ENCODE peak calls at places on chromosomes 6 and 20, in six cellular contexts. T is tibial artery; Z is fibroblast of lung; K is OCI-LY7; D is PC-3; L is CD8-positive, alpha-beta T cell. M is an unnamed sample.

GRCh38 chr6:158328952-158329351 is 16.7 kb downstream of the TULP4 start:
- DNase-seq in T (no peak), Z (no peak), K (peak), D (no peak), L (no peak), M (no peak)

GRCh38 chr6:31175961-31176360 is 5.5 kb upstream of the POU5F1 start:
- DNase-seq in T (no peak), Z (peak), K (no peak), D (no peak), L (no peak), M (peak)

GRCh38 chr6:169099411-169100202 is 154.0 kb downstream of the THBS2 start:
- DNase-seq in T (no peak), Z (peak), K (no peak), D (peak), L (no peak), M (peak)

GRCh38 chr20:56003966-56004365 is 1.4 kb downstream of the CBLN4 start:
- DNase-seq in T (no peak), Z (peak), K (no peak), D (no peak), L (no peak), M (no peak)

GRCh38 chr6:162099685-162100084 is 627.9 kb downstream of the PRKN start:
- DNase-seq in T (no peak), Z (peak), K (no peak), D (peak), L (no peak), M (peak)

GRCh38 chr6:13247627-13248026 is 80.7 kb downstream of the TBC1D7 start:
- DNase-seq in T (no peak), Z (no peak), K (no peak), D (no peak), L (no peak), M (no peak)

GRCh38 chr6:31568537-31568961 is 3.5 kb upstream of the LTA start:
- DNase-seq in T (no peak), Z (no peak), K (peak), D (no peak), L (peak), M (no peak)

GRCh38 chr6:82217014-82217621 is 30.4 kb downstream of the IBTK start:
- DNase-seq in T (no peak), Z (no peak), K (no peak), D (no peak), L (no peak), M (no peak)

GRCh38 chr6:157787080-157787479 is 36.0 kb upstream of the SNX9 start:
- DNase-seq in T (no peak), Z (no peak), K (no peak), D (no peak), L (no peak), M (peak)

GRCh38 chr6:115735610-115736009 is 325.1 kb downstream of the FRK start:
- DNase-seq in T (no peak), Z (no peak), K (no peak), D (no peak), L (no peak), M (no peak)

GRCh38 chr20:13930246-13930645 is 60.2 kb downstream of the SEL1L2 start:
- DNase-seq in T (no peak), Z (no peak), K (no peak), D (peak), L (no peak), M (no peak)

GRCh38 chr6:21753571-21754108 is 160.1 kb downstream of the SOX4 start:
- DNase-seq in T (no peak), Z (peak), K (no peak), D (peak), L (no peak), M (peak)

GRCh38 chr6:20306491-20306890 is 94.2 kb upstream of the MBOAT1 start:
- DNase-seq in T (no peak), Z (no peak), K (no peak), D (peak), L (no peak), M (no peak)

GRCh38 chr6:44257007-44257752 is at the start of gene SLC35B2:
- DNase-seq in T (peak), Z (peak), K (peak), D (peak), L (peak), M (peak)

GRCh38 chr6:132513821-132514545 is 1.1 kb upstream of the STX7 start:
- DNase-seq in T (no peak), Z (peak), K (no peak), D (no peak), L (no peak), M (no peak)

GRCh38 chr20:3330046-3330741 is 77.3 kb downstream of the DNAAF9 start:
- DNase-seq in T (peak), Z (no peak), K (no peak), D (peak), L (no peak), M (peak)

GRCh38 chr20:16243470-16243869 is 329.8 kb downstream of the KIF16B start:
- DNase-seq in T (no peak), Z (no peak), K (peak), D (no peak), L (no peak), M (no peak)

GRCh38 chr20:17610566-17611289 is 40.9 kb downstream of the DSTN start:
- DNase-seq in T (peak), Z (peak), K (no peak), D (no peak), L (peak), M (no peak)

GRCh38 chr6:137271245-137272183 is 52.3 kb upstream of the IFNGR1 start:
- DNase-seq in T (no peak), Z (peak), K (peak), D (peak), L (no peak), M (peak)

GRCh38 chr20:13648291-13648690 is 9.6 kb upstream of the TASP1 start:
- DNase-seq in T (peak), Z (no peak), K (no peak), D (no peak), L (no peak), M (no peak)

GRCh38 chr6:114092943-114093342 is 122.0 kb upstream of the HDAC2 start:
- DNase-seq in T (no peak), Z (no peak), K (no peak), D (no peak), L (no peak), M (no peak)

GRCh38 chr6:133466666-133467065 is 225.5 kb downstream of the EYA4 start:
- DNase-seq in T (no peak), Z (peak), K (no peak), D (no peak), L (no peak), M (peak)

GRCh38 chr20:26163890-26164289 is 467.2 kb upstream of the ZNF337 start:
- DNase-seq in T (no peak), Z (peak), K (no peak), D (peak), L (no peak), M (peak)

GRCh38 chr6:81865712-81866111 is 113.2 kb upstream of the TENT5A start:
- DNase-seq in T (no peak), Z (peak), K (no peak), D (peak), L (no peak), M (peak)

GRCh38 chr6:102986086-102986485 is 1592.6 kb downstream of the GRIK2 start:
- DNase-seq in T (no peak), Z (no peak), K (no peak), D (no peak), L (no peak), M (no peak)

GRCh38 chr20:2509468-2509781 is 710 bp upstream of the ZNF343 start:
- DNase-seq in T (no peak), Z (no peak), K (no peak), D (no peak), L (no peak), M (no peak)

GRCh38 chr6:127221201-127221600 is 45.5 kb upstream of the RNF146 start:
- DNase-seq in T (no peak), Z (no peak), K (no peak), D (no peak), L (no peak), M (no peak)

GRCh38 chr6:113326781-113327180 is 530.4 kb upstream of the MARCKS start:
- DNase-seq in T (no peak), Z (no peak), K (no peak), D (no peak), L (no peak), M (no peak)

GRCh38 chr6:33857301-33858052 is 53.7 kb upstream of the MLN start:
- DNase-seq in T (no peak), Z (no peak), K (no peak), D (no peak), L (no peak), M (no peak)

GRCh38 chr6:7938562-7939185 is 28.1 kb upstream of the TXNDC5 start:
- DNase-seq in T (no peak), Z (no peak), K (no peak), D (no peak), L (no peak), M (no peak)

GRCh38 chr6:119090256-119090655 is 11.8 kb upstream of the FAM184A start:
- DNase-seq in T (no peak), Z (peak), K (no peak), D (no peak), L (no peak), M (peak)

GRCh38 chr20:50645253-50646068 is 45.9 kb downstream of the RIPOR3 start:
- DNase-seq in T (peak), Z (peak), K (no peak), D (peak), L (no peak), M (peak)

GRCh38 chr20:6680854-6681253 is 86.6 kb upstream of the BMP2 start:
- DNase-seq in T (no peak), Z (no peak), K (no peak), D (no peak), L (no peak), M (no peak)

GRCh38 chr6:42820509-42821340 is 38.9 kb downstream of the BICRAL start:
- DNase-seq in T (peak), Z (no peak), K (no peak), D (no peak), L (no peak), M (no peak)

GRCh38 chr20:50439539-50440453 is 70.4 kb upstream of the PTPN1 start:
- DNase-seq in T (no peak), Z (no peak), K (no peak), D (no peak), L (no peak), M (no peak)

GRCh38 chr6:51077967-51078518 is 259.4 kb downstream of the TFAP2B start:
- DNase-seq in T (no peak), Z (no peak), K (no peak), D (peak), L (no peak), M (no peak)

GRCh38 chr20:21175433-21175832 is 49.6 kb downstream of the KIZ start:
- DNase-seq in T (no peak), Z (no peak), K (peak), D (no peak), L (no peak), M (no peak)

GRCh38 chr6:31814677-31815024 is 432 bp downstream of the HSPA1L start:
- DNase-seq in T (peak), Z (peak), K (no peak), D (peak), L (peak), M (peak)

GRCh38 chr6:28791002-28791383 is 132.8 kb downstream of the TRIM27 start:
- DNase-seq in T (no peak), Z (no peak), K (no peak), D (no peak), L (no peak), M (no peak)
- H3K4me3 ChIP-seq in T (no peak), Z (no peak), K (no peak), D (peak), L (no peak), M (no peak)

DNA sequence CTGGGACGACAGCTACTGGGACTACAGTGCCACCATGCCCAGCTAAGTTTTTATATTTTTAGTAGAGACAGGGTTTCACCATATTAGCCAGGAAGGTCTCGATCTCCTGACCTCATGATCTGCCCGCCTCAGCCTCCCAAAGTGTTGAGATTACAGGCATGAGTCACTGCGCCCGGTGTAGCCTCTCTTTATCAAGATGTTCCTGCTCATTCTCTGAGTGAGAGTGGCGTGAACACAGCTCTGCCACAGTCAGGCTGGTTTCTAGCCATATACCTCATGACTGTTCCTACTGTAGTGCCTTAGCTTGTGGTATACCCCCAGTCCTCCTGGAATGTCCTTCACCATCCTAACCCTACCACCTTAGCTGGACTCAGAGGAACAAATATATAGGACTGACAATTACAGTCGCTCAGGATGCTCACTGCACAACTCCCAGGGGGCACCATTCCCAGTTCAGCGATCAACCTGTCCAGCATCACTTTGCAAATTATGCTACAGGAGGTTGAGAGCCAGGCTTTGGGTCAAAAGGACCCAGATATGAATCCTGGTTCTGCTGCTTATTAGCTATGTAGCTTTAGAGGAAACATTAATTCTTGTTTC is 86.3 kb downstream of the CHMP4B start:
- DNase-seq in T (no peak), Z (no peak), K (no peak), D (peak), L (no peak), M (no peak)
- TF ChIP-seq CTCF in T (no peak), Z (no peak), K (peak), D (peak), L (no peak), M (peak)

GRCh38 chr6:5151295-5151954 is 66.3 kb downstream of the PPP1R3G start:
- DNase-seq in T (no peak), Z (no peak), K (no peak), D (peak), L (no peak), M (no peak)

GRCh38 chr6:5153186-5153585 is 68.0 kb downstream of the PPP1R3G start:
- DNase-seq in T (no peak), Z (no peak), K (no peak), D (no peak), L (no peak), M (no peak)

GRCh38 chr6:5152417-5152816 is 67.3 kb downstream of the PPP1R3G start:
- DNase-seq in T (no peak), Z (peak), K (no peak), D (no peak), L (no peak), M (no peak)

GRCh38 chr6:5150676-5151075 is 65.5 kb downstream of the PPP1R3G start:
- DNase-seq in T (no peak), Z (peak), K (no peak), D (no peak), L (no peak), M (no peak)

GRCh38 chr6:5151955-5152401 is 66.8 kb downstream of the PPP1R3G start:
- DNase-seq in T (no peak), Z (peak), K (no peak), D (peak), L (no peak), M (peak)
- H3K4me3 ChIP-seq in T (no peak), Z (no peak), K (no peak), D (peak), L (no peak), M (no peak)

GRCh38 chr6:88166493-88166900 is 350 bp upstream of the CNR1 start:
- DNase-seq in T (no peak), Z (no peak), K (peak), D (no peak), L (no peak), M (no peak)

GRCh38 chr6:88167625-88167937 is 1.4 kb upstream of the CNR1 start:
- DNase-seq in T (no peak), Z (no peak), K (peak), D (no peak), L (no peak), M (no peak)

GRCh38 chr6:88165877-88166492 is at the start of gene CNR1:
- DNase-seq in T (peak), Z (peak), K (peak), D (no peak), L (no peak), M (peak)

GRCh38 chr6:88166901-88167624 is 916 bp upstream of the CNR1 start:
- DNase-seq in T (no peak), Z (no peak), K (peak), D (no peak), L (no peak), M (no peak)

GRCh38 chr6:88168362-88168761 is 2.2 kb upstream of the CNR1 start:
- DNase-seq in T (no peak), Z (no peak), K (peak), D (no peak), L (no peak), M (no peak)
- TF ChIP-seq CTCF in T (no peak), Z (no peak), K (peak), D (no peak), L (no peak), M (no peak)

DNA sequence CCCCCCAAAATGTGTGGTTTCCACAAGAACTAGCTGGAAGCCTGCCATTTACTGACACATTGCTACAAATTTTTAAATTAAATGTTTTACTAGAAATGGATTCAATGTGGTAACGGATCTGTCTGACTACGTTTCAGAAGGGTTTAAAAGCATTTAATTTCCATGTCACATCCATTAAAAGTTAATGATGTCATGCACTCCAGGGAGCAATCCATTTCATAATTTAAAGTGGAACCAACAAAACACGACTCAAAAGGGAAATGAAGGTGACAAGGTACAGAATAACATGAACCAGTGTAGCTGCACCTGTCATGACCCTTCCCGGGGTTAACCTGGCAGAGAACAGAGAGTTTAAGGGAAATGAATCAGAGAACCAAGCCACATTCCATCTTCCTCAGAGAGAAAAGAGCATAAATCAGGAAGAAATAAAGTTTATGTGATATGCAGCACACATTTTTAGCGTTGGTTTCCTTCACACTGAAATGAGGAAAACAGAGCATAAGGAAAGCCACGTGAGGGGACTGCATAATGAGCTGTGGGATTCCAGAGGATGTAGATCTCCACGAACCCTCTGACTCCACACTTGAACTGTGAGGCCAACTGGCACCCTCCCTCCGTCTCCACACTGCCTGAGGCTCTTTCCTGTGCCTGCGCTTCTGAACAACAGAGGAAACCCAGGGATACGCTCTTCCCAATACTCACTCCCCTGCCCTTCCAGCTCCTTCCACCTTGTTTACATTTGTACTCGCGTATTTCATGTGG is 170.3 kb upstream of the AHI1 start:
- DNase-seq in T (no peak), Z (peak), K (no peak), D (peak), L (no peak), M (peak)
- H3K4me3 ChIP-seq in T (no peak), Z (peak), K (no peak), D (peak), L (no peak), M (no peak)

DNA sequence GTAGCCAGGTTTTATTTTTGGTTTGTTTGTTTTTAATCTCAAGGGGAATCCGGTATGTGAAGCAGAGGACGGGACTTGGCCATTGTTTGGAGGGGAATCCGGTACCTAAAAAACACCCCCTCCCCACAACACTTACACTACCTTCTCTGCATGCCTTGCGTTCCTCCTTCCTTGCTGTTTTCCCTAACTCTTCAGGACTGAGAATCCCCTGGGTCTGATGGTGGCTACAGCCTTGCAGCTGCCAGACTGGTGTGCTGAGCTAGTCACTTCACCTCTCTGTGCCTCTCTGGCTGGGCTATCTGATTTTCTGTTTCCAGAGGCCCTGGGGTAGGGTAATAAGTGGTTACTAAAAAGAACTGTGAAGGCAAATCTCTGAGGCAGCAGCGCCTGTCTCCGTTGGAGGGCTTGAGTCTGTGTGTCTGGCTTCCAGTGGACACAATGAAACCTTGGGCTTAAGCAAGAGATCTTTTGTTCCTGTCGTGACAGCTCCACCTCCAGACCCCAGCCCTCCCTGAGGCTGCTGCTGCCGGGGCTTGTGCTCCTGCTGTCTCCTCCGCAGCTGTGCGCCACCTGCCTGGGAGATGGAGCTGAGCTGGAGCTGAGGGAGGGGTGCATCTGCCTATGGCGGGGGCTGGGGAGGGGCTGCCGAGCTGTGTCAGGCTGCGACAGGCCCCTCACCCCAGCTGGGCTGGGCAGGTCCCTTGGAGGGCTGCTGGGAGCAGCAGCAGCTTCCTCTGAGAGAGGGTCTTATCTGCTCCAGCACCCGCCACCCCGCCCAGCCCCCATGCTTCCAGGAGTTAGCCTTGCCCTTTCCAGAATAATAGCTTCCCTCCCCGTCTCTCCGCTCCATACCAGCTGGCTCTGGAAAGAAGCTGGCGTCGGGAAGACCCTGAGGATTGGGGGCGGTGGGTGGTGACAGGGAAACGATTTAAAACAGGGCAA is 65.8 kb upstream of the CCDC167 start:
- DNase-seq in T (no peak), Z (peak), K (no peak), D (no peak), L (no peak), M (peak)
- TF ChIP-seq CTCF in T (no peak), Z (no peak), K (no peak), D (no peak), L (no peak), M (no peak)